ENCODE peak calls at places on chromosome 20, in ten cellular contexts. I, K, R, N, Y, F, P, U, M and S are unnamed samples.

GRCh38 chr20:63652192-63652980 is 838 bp downstream of the STMN3 start:
- DNase-seq in I (no peak), K (no peak), R (no peak), N (peak; percentile 21), Y (peak; percentile 63), F (peak; percentile 51), P (no peak), U (no peak), M (no peak), S (no peak)

GRCh38 chr20:59400666-59401065 is 100.3 kb downstream of the EDN3 start:
- DNase-seq in I (no peak), K (no peak), R (no peak), N (no peak), Y (peak; percentile 27), F (no peak), P (no peak), U (no peak), M (no peak), S (no peak)

GRCh38 chr20:22768266-22768665 is 183.9 kb upstream of the FOXA2 start:
- DNase-seq in I (no peak), K (no peak), R (no peak), N (no peak), Y (no peak), F (no peak), P (no peak), U (no peak), M (no peak), S (no peak)

GRCh38 chr20:10949930-10950783 is 276.4 kb upstream of the JAG1 start:
- DNase-seq in I (no peak), K (no peak), R (no peak), N (no peak), Y (no peak), F (no peak), P (no peak), U (no peak), M (peak; percentile 40), S (no peak)

GRCh38 chr20:18004389-18005031 is 35.7 kb downstream of the MGME1 start:
- DNase-seq in I (no peak), K (no peak), R (no peak), N (no peak), Y (no peak), F (peak; percentile 32), P (no peak), U (no peak), M (no peak), S (no peak)

GRCh38 chr20:58233393-58233792 is 4.9 kb upstream of the ANKRD60 start:
- DNase-seq in I (no peak), K (no peak), R (no peak), N (no peak), Y (no peak), F (no peak), P (no peak), U (no peak), M (no peak), S (peak; percentile 63)

GRCh38 chr20:36051318-36052116 is 83.1 kb downstream of the CNBD2 start:
- DNase-seq in I (no peak), K (no peak), R (no peak), N (no peak), Y (no peak), F (no peak), P (no peak), U (no peak), M (no peak), S (no peak)

GRCh38 chr20:53623127-53623453 is 29.5 kb upstream of the ZNF217 start:
- DNase-seq in I (no peak), K (no peak), R (no peak), N (no peak), Y (no peak), F (no peak), P (no peak), U (no peak), M (no peak), S (no peak)

GRCh38 chr20:15482525-15482924 is 1090.7 kb downstream of the KIF16B start:
- DNase-seq in I (no peak), K (no peak), R (no peak), N (no peak), Y (no peak), F (no peak), P (no peak), U (no peak), M (no peak), S (no peak)

GRCh38 chr20:62557425-62557824 is 81.6 kb upstream of the GATA5 start:
- DNase-seq in I (no peak), K (no peak), R (no peak), N (no peak), Y (no peak), F (no peak), P (no peak), U (no peak), M (no peak), S (no peak)

GRCh38 chr20:21099653-21100589 is 6.2 kb downstream of the LINC00237 start:
- DNase-seq in I (no peak), K (peak; percentile 72), R (peak; percentile 35), N (no peak), Y (peak; percentile 63), F (peak; percentile 8), P (no peak), U (peak; percentile 63), M (no peak), S (no peak)

GRCh38 chr20:52103911-52104545 is 87.6 kb downstream of the ZFP64 start:
- DNase-seq in I (no peak), K (no peak), R (peak; percentile 35), N (no peak), Y (peak; percentile 30), F (peak; percentile 27), P (peak; percentile 27), U (no peak), M (no peak), S (no peak)

GRCh38 chr20:31602779-31603441 is 2.2 kb upstream of the ID1 start:
- DNase-seq in I (no peak), K (no peak), R (no peak), N (no peak), Y (peak; percentile 72), F (no peak), P (no peak), U (no peak), M (no peak), S (no peak)